ENCODE peak calls at places on chromosomes 3 and 15, in six cellular contexts. A is lower lobe of right lung, E is OCI-LY7, C is fibroblast of lung, H is kidney epithelial cell, Y is GM12865. W is an unnamed sample.

GRCh38 chr15:47924381-47924780 is 196.4 kb upstream of the SLC24A5 start:
- DNase-seq in A (no peak), E (no peak), C (no peak), H (no peak), Y (no peak), W (no peak)

GRCh38 chr3:11637901-11638668 is 5.6 kb downstream of the VGLL4 start:
- DNase-seq in A (no peak), E (no peak), C (no peak), H (no peak), Y (no peak), W (no peak)

GRCh38 chr3:53030864-53031445 is 14.9 kb downstream of the SFMBT1 start:
- DNase-seq in A (no peak), E (no peak), C (no peak), H (no peak), Y (peak; percentile 30), W (no peak)

GRCh38 chr3:166444336-166444735 is 607.1 kb upstream of the BCHE start:
- DNase-seq in A (no peak), E (no peak), C (no peak), H (no peak), Y (peak; percentile 2), W (no peak)

GRCh38 chr3:185757176-185757575 is 67.7 kb downstream of the IGF2BP2 start:
- DNase-seq in A (no peak), E (no peak), C (no peak), H (no peak), Y (no peak), W (no peak)

GRCh38 chr3:42803800-42804112 is 534 bp downstream of the HIGD1A start:
- DNase-seq in A (peak; percentile 70), E (peak; percentile 64), C (peak; percentile 29), H (no peak), Y (peak; percentile 68), W (no peak)

GRCh38 chr3:128383316-128384235 is 83.1 kb downstream of the DNAJB8 start:
- DNase-seq in A (peak; percentile 80), E (no peak), C (peak; percentile 39), H (peak; percentile 43), Y (no peak), W (no peak)

GRCh38 chr15:97904196-97904572 is 56.3 kb upstream of the ARRDC4 start:
- DNase-seq in A (peak; percentile 76), E (peak; percentile 2), C (peak; percentile 54), H (peak; percentile 10), Y (no peak), W (no peak)

GRCh38 chr15:68699881-68700394 is 120.8 kb downstream of the ANP32A start:
- DNase-seq in A (no peak), E (no peak), C (no peak), H (no peak), Y (no peak), W (no peak)

DNA sequence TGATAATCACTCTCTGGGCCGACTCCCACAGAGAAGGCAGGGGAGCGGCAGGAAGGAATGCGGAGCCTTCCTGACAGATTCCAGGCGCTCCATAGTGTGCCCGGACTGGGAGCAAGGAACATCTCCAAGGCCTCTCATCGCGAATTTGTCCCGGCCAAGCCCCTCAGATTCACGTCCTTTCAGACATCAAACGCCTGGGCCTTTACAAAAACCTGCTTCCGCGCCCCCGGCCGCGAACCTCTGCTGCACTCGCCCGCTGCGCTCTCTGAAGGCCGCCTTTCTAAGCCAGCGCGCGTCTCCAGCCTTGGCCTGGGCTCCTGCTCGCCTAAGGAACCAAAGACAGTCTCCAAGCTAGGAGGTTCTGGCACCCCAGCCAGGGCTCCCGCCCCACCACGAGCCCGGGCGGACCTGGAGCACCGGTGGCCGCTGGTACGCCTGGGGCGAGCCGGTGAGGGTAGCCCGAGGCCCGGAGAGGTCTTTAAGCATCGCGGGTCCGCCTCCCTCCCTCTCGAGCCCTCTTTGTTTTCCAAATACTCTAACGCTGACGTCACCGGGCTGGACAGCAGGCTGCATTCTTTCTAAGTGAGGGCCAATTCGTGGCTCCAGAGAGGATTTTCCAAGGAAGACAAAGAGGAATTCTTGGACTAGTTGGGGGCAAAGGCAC is 837 bp downstream of the AMOTL2 start:
- DNase-seq in A (peak; percentile 88), E (no peak), C (peak; percentile 94), H (peak; percentile 67), Y (no peak), W (no peak)
- TF ChIP-seq CTCF in A (no peak), E (no peak), C (no peak), H (no peak), Y (no peak), W (no peak)

GRCh38 chr3:187587012-187587544 is 83.1 kb downstream of the SST start:
- DNase-seq in A (no peak), E (no peak), C (no peak), H (no peak), Y (no peak), W (no peak)
- H3K4me3 ChIP-seq in A (no peak overlapping the region), E (no peak overlapping the region), C (no peak overlapping the region), H (no peak overlapping the region), Y (no peak overlapping the region), W (no peak overlapping the region)

GRCh38 chr3:106566277-106566676 is 697.5 kb upstream of the CBLB start:
- DNase-seq in A (no peak), E (no peak), C (no peak), H (no peak), Y (peak; percentile 86), W (peak; percentile 53)
- TF ChIP-seq CTCF in A (no peak), E (no peak), C (peak; percentile 18), H (peak; percentile 19), Y (peak; percentile 27), W (peak; percentile 47)

DNA sequence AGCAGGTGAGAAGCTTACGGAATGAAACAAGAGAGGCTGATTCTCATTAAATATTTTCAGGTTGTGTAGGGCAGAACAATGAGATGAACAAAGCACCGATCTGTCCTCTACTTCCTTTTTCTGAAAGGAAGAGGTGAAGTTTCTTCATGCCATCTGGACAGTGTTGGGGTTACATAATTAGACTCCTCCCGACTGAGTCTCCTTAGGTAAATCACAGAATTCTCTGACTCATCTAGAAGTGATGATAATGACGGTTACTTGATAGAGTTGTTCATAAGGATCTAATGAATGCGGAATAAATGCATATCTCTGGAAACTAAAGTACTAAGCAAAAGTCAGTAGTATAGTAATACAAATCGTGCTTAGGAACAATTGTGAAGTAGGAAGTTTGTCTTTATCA is 21.2 kb downstream of the CRTC3 start:
- DNase-seq in A (no peak), E (peak; percentile 77), C (peak; percentile 36), H (no peak), Y (peak; percentile 42), W (no peak)
- H3K4me3 ChIP-seq in A (no peak overlapping the region), E (peak overlapping the region; percentile 32), C (no peak overlapping the region), H (no peak overlapping the region), Y (no peak overlapping the region), W (no peak overlapping the region)

DNA sequence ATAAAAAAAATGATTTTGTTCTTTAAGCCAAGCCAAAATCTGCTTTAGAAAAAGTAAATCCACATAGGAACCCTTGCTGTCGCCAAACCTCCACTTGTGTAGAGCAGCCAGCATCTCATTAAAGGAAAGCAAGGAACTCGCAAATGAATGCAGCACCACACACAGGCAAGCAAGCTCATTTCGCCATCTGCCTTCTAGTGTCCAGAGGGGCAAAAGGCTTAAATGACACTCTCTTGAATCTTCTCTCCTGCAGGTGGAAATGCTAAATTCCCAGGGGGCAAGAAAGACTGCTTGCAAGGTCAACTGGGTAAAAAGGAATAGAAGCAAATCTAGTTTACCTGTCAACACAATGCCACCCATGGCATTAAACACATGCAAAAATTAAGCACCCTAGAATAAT is 2.4 kb downstream of the MB21D2 start:
- DNase-seq in A (no peak), E (peak; percentile 3), C (peak; percentile 64), H (no peak), Y (peak; percentile 85), W (no peak)
- TF ChIP-seq CTCF in A (no peak), E (no peak), C (peak; percentile 15), H (peak; percentile 32), Y (peak; percentile 45), W (peak; percentile 46)

GRCh38 chr15:73694419-73694818 is 10.2 kb downstream of the CD276 start:
- DNase-seq in A (no peak), E (no peak), C (peak; percentile 18), H (no peak), Y (no peak), W (no peak)
- H3K4me3 ChIP-seq in A (no peak overlapping the region), E (no peak overlapping the region), C (no peak overlapping the region), H (no peak overlapping the region), Y (no peak overlapping the region), W (no peak overlapping the region)